ENCODE peak calls at places on chromosome 3, in four cellular contexts. C is tibial artery, X is neuronal stem cell, N is sigmoid colon. H is an unnamed sample.
A peak's percentile ranks its signal among the peaks of the same experiment; 100 is the strongest.

GRCh38 chr3:13866406-13866965 is 13.4 kb downstream of the WNT7A start:
- DNase-seq in C (no peak), N (no peak), X (no peak), H (no peak)

GRCh38 chr3:197356275-197356674 is 57.9 kb upstream of the DLG1 start:
- DNase-seq in C (no peak), X (no peak), N (no peak), H (peak; percentile 66)

GRCh38 chr3:146559388-146559787 is 15.0 kb upstream of the PLSCR1 start:
- DNase-seq in C (no peak), N (no peak), X (no peak), H (no peak)

GRCh38 chr3:130759692-130760338 is 13.2 kb upstream of the PIK3R4 start:
- DNase-seq in C (no peak), X (peak; percentile 32), N (no peak), H (peak; percentile 72)

GRCh38 chr3:25744477-25744876 is 38.8 kb downstream of the NGLY1 start:
- DNase-seq in X (no peak), N (no peak), C (no peak), H (no peak)

GRCh38 chr3:49135499-49135898 is 2.6 kb upstream of the LAMB2 start:
- DNase-seq in X (no peak), C (no peak), N (no peak), H (no peak)

GRCh38 chr3:169239756-169240155 is 423.8 kb downstream of the MECOM start:
- DNase-seq in X (no peak), N (no peak), C (no peak), H (no peak)

GRCh38 chr3:187782008-187782407 is 36.7 kb upstream of the BCL6 start:
- DNase-seq in N (no peak), X (no peak), C (no peak), H (no peak)

GRCh38 chr3:96996009-96996408 is 181.6 kb downstream of the EPHA6 start:
- DNase-seq in X (no peak), N (no peak), C (no peak), H (no peak)

GRCh38 chr3:115836944-115837343 is 213.6 kb downstream of the GAP43 start:
- DNase-seq in N (no peak), C (no peak), X (no peak), H (no peak)

GRCh38 chr3:54870423-54870822 is 57.4 kb downstream of the LRTM1 start:
- DNase-seq in X (peak; percentile 20), N (no peak), C (no peak), H (no peak)

GRCh38 chr3:64340636-64341240 is 115.5 kb upstream of the PRICKLE2 start:
- DNase-seq in X (no peak), C (no peak), N (no peak), H (no peak)

GRCh38 chr3:69562001-69562400 is 176.1 kb upstream of the FRMD4B start:
- DNase-seq in N (no peak), X (no peak), C (no peak), H (no peak)

GRCh38 chr3:116085456-116085855 is 359.8 kb downstream of the LSAMP start:
- DNase-seq in X (no peak), C (no peak), N (no peak), H (no peak)

GRCh38 chr3:12098400-12098799 is 60.3 kb downstream of the TIMP4 start:
- DNase-seq in X (no peak), C (no peak), N (no peak), H (no peak)

GRCh38 chr3:72560857-72561675 is 287.2 kb downstream of the SHQ1 start:
- DNase-seq in N (no peak), X (no peak), C (no peak), H (no peak)

GRCh38 chr3:194487289-194488006 is 646 bp upstream of the ATP13A3 start:
- DNase-seq in N (peak; percentile 74), X (no peak), C (peak; percentile 87), H (peak; percentile 81)

GRCh38 chr3:129961142-129961541 is 13.4 kb upstream of the TRH start:
- DNase-seq in N (no peak), C (no peak), X (no peak), H (no peak)

GRCh38 chr3:55877703-55878102 is 390.6 kb upstream of the WNT5A start:
- DNase-seq in X (no peak), C (no peak), N (no peak), H (no peak)

GRCh38 chr3:161295325-161295724 is 74.2 kb downstream of the NMD3 start:
- DNase-seq in X (no peak), N (no peak), C (no peak), H (no peak)

GRCh38 chr3:42067324-42067723 is 23.8 kb upstream of the TRAK1 start:
- DNase-seq in X (no peak), C (no peak), N (no peak), H (no peak)

GRCh38 chr3:14127516-14128161 is 2.8 kb downstream of the TMEM43 start:
- DNase-seq in N (no peak), C (no peak), X (no peak), H (no peak)

GRCh38 chr3:71087109-71088018 is 496.2 kb downstream of the FOXP1 start:
- DNase-seq in C (no peak), N (no peak), X (no peak), H (no peak)

GRCh38 chr3:22228705-22229104 is 477.7 kb upstream of the ZNF385D start:
- DNase-seq in C (no peak), N (no peak), X (no peak), H (no peak)

GRCh38 chr3:146577662-146578061 is 27.5 kb downstream of the PLSCR5 start:
- DNase-seq in C (no peak), X (no peak), N (no peak), H (no peak)

GRCh38 chr3:47984089-47984759 is 32.0 kb downstream of the MAP4 start:
- DNase-seq in N (no peak), X (no peak), C (no peak), H (no peak)

GRCh38 chr3:39850707-39851014 is 41.3 kb downstream of the MYRIP start:
- DNase-seq in C (no peak), X (no peak), N (no peak), H (no peak)

GRCh38 chr3:149224736-149225594 is 3.3 kb upstream of the CP start:
- DNase-seq in X (no peak), N (no peak), C (no peak), H (no peak)
- H3K27ac ChIP-seq in X (peak overlapping the region; percentile 20), N (peak overlapping the region; percentile 63), C (peak overlapping the region; percentile 65), H (peak overlapping the region; percentile 77)

GRCh38 chr3:112128843-112129727 is 4.0 kb downstream of the GCSAM start:
- DNase-seq in C (no peak), X (no peak), N (no peak), H (no peak)
- H3K4me1 ChIP-seq in C (no peaks in the 10 kb centered on the region), X (peaks cover 18% of the 10 kb centered on the region), N (no peaks in the 10 kb centered on the region), H (no peaks in the 10 kb centered on the region)

GRCh38 chr3:128462341-128462910 is 4.3 kb downstream of the DNAJB8 start:
- DNase-seq in N (no peak), X (no peak), C (no peak), H (no peak)
- H3K27me3 ChIP-seq in N (no peaks in the 10 kb centered on the region), X (peaks cover 2% of the 10 kb centered on the region), C (no peaks in the 10 kb centered on the region), H (no peaks in the 10 kb centered on the region)

DNA sequence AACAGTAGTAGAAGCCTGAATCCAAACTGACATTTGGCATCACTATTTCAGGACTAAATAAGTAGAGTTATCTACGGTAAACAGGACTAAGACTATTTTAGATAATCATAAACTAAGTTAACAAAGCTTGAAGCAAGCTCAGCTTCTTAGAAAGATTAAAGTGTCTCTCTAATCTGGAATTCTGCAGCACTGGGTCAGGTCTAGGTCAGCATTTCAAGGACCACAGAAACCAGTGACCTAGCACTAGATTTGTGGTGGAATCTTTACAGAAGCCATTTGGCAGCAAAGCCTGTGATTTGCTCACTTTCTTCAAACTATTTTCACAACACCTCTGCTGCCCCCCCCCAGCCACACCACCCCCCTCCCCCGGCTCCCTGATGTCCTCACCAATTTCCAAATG is 37.5 kb downstream of the IGSF11 start:
- DNase-seq in C (no peak), X (no peak), N (no peak), H (no peak)
- H3K27ac ChIP-seq in C (no peak overlapping the region), X (no peak overlapping the region), N (no peak overlapping the region), H (no peak overlapping the region)